ENCODE peak calls at places on chromosomes 4 and X, in eight cellular contexts. D is neuronal stem cell, I is EH, J is NCI-H345, T is HS-5, H is bronchial epithelial cell, G is renal cortical epithelial cell, R is HTR-8/SVneo. C is an unnamed sample.
A peak's percentile ranks its signal among the peaks of the same experiment; 100 is the strongest.

GRCh38 chr4:6177587-6178197 is 22.7 kb downstream of the JAKMIP1 start:
- DNase-seq in D (no peak), I (no peak), J (no peak), T (no peak), H (no peak), G (no peak), R (no peak), C (no peak)

GRCh38 chr4:139672732-139673131 is 7.1 kb downstream of the MGST2 start:
- DNase-seq in D (no peak), I (no peak), J (no peak), T (no peak), H (no peak), G (no peak), R (no peak), C (no peak)

GRCh38 chrX:12370444-12371089 is 232.3 kb downstream of the FRMPD4 start:
- DNase-seq in D (no peak), I (peak; percentile 93), J (no peak), T (no peak), H (no peak), G (no peak), R (no peak), C (no peak)

GRCh38 chrX:102610905-102611304 is 11.6 kb downstream of the ARMCX5 start:
- DNase-seq in D (no peak), I (no peak), J (no peak), T (no peak), H (no peak), G (no peak), R (no peak), C (no peak)

GRCh38 chr4:68717999-68718398 is 47.5 kb upstream of the UGT2B15 start:
- DNase-seq in D (no peak), I (no peak), J (no peak), T (no peak), H (no peak), G (peak; percentile 26), R (no peak), C (no peak)

GRCh38 chrX:53089224-53089842 is 4.6 kb upstream of the KANTR start:
- DNase-seq in D (no peak), I (peak; percentile 68), J (peak; percentile 60), T (no peak), H (peak; percentile 63), G (peak; percentile 60), R (no peak), C (no peak)

GRCh38 chr4:125313989-125314602 is 659 bp upstream of the FAT4 start:
- DNase-seq in D (peak; percentile 48), I (no peak), J (no peak), T (no peak), H (no peak), G (no peak), R (no peak), C (no peak)

GRCh38 chr4:181952478-181952877 is 290.7 kb upstream of the TENM3 start:
- DNase-seq in D (no peak), I (peak; percentile 96), J (no peak), T (peak; percentile 58), H (peak; percentile 91), G (peak; percentile 86), R (peak; percentile 41), C (peak; percentile 66)

GRCh38 chr4:118076958-118077766 is 42.9 kb downstream of the NDST3 start:
- DNase-seq in D (no peak), I (peak; percentile 56), J (no peak), T (no peak), H (peak; percentile 17), G (peak; percentile 11), R (no peak), C (no peak)

GRCh38 chrX:7542566-7542965 is 300.4 kb upstream of the VCX start:
- DNase-seq in D (no peak), I (no peak), J (no peak), T (no peak), H (no peak), G (no peak), R (no peak), C (no peak)

GRCh38 chrX:47218920-47219815 is 687 bp downstream of the CDK16 start:
- DNase-seq in D (no peak), I (no peak), J (peak; percentile 23), T (no peak), H (no peak), G (no peak), R (peak; percentile 10), C (no peak)

GRCh38 chr4:17758459-17758858 is 23.0 kb downstream of the FAM184B start:
- DNase-seq in D (no peak), I (no peak), J (peak; percentile 21), T (no peak), H (no peak), G (no peak), R (no peak), C (no peak)

C was measured in epithelial cell of proximal tubule.